ENCODE peak calls at places on chromosomes 6 and 20, in eight cellular contexts. I is testis; P is choroid plexus epithelial cell; S is A549; Z is CD8-positive, alpha-beta T cell; K is cardiac muscle cell; O is lung; H is GM23338. N is an unnamed sample.

GRCh38 chr6:127841811-127842210 is 59.0 kb downstream of the THEMIS start:
- DNase-seq in I (no peak), P (peak), S (no peak), Z (no peak), K (no peak), O (no peak), H (no peak), N (no peak)

GRCh38 chr20:25470045-25470444 is 62.6 kb downstream of the GINS1 start:
- DNase-seq in I (no peak), P (peak), S (peak), Z (peak), K (peak), O (no peak), H (peak), N (no peak)

GRCh38 chr20:43658068-43658722 is 8.7 kb upstream of the MYBL2 start:
- DNase-seq in I (no peak), P (no peak), S (peak), Z (no peak), K (no peak), O (no peak), H (peak), N (no peak)

GRCh38 chr20:57215426-57215825 is 51.0 kb downstream of the BMP7 start:
- DNase-seq in I (no peak), P (no peak), S (no peak), Z (no peak), K (no peak), O (no peak), H (no peak), N (no peak)

GRCh38 chr6:8627085-8627861 is 191.9 kb upstream of the SLC35B3 start:
- DNase-seq in I (no peak), P (peak), S (peak), Z (no peak), K (no peak), O (no peak), H (no peak), N (no peak)

GRCh38 chr6:11432091-11432490 is 105.5 kb upstream of the TMEM170B start:
- DNase-seq in I (no peak), P (no peak), S (no peak), Z (no peak), K (no peak), O (no peak), H (no peak), N (no peak)

GRCh38 chr6:70956451-70957283 is at the start of gene B3GAT2:
- DNase-seq in I (peak), P (peak), S (peak), Z (no peak), K (peak), O (no peak), H (peak), N (no peak)

GRCh38 chr20:34705383-34706021 is 1.4 kb downstream of the TP53INP2 start:
- DNase-seq in I (peak), P (peak), S (peak), Z (no peak), K (peak), O (peak), H (peak), N (no peak)

GRCh38 chr6:85452441-85452881 is 2.6 kb downstream of the NT5E start:
- DNase-seq in I (no peak), P (peak), S (peak), Z (no peak), K (no peak), O (no peak), H (no peak), N (peak)

GRCh38 chr20:17320456-17320855 is 93.6 kb downstream of the PCSK2 start:
- DNase-seq in I (no peak), P (no peak), S (no peak), Z (no peak), K (no peak), O (no peak), H (no peak), N (no peak)

GRCh38 chr6:19880066-19880465 is 42.9 kb downstream of the ID4 start:
- DNase-seq in I (no peak), P (no peak), S (no peak), Z (no peak), K (no peak), O (no peak), H (no peak), N (no peak)

GRCh38 chr6:36545767-36546663 is 1.3 kb downstream of the STK38 start:
- DNase-seq in I (peak), P (peak), S (no peak), Z (peak), K (peak), O (no peak), H (peak), N (no peak)

GRCh38 chr6:50602191-50602810 is 111.0 kb upstream of the TFAP2D start:
- DNase-seq in I (no peak), P (peak), S (peak), Z (no peak), K (peak), O (no peak), H (peak), N (no peak)

GRCh38 chr6:82957171-82957894 is 108.3 kb downstream of the UBE3D start:
- DNase-seq in I (no peak), P (no peak), S (no peak), Z (no peak), K (no peak), O (no peak), H (no peak), N (no peak)

GRCh38 chr6:66128238-66128637 is 421.2 kb upstream of the EYS start:
- DNase-seq in I (no peak), P (no peak), S (no peak), Z (no peak), K (no peak), O (no peak), H (no peak), N (no peak)

GRCh38 chr6:168514216-168514615 is 73.2 kb downstream of the SMOC2 start:
- DNase-seq in I (peak), P (peak), S (no peak), Z (no peak), K (peak), O (no peak), H (no peak), N (no peak)

GRCh38 chr6:147954938-147955337 is 387.7 kb upstream of the SASH1 start:
- DNase-seq in I (no peak), P (no peak), S (no peak), Z (no peak), K (no peak), O (no peak), H (no peak), N (no peak)

GRCh38 chr20:15949391-15949790 is 623.9 kb downstream of the KIF16B start:
- DNase-seq in I (no peak), P (no peak), S (no peak), Z (no peak), K (no peak), O (no peak), H (peak), N (no peak)

GRCh38 chr20:40863337-40863919 is 165.2 kb upstream of the TOP1 start:
- DNase-seq in I (no peak), P (no peak), S (no peak), Z (no peak), K (no peak), O (no peak), H (no peak), N (no peak)

GRCh38 chr6:37354526-37355384 is 972 bp downstream of the RNF8 start:
- DNase-seq in I (peak), P (peak), S (no peak), Z (peak), K (peak), O (no peak), H (peak), N (no peak)

GRCh38 chr20:25865715-25866656 is 169.3 kb upstream of the ZNF337 start:
- DNase-seq in I (peak), P (peak), S (peak), Z (peak), K (peak), O (peak), H (peak), N (no peak)

GRCh38 chr20:32474967-32475819 is 109.9 kb downstream of the NOL4L start:
- DNase-seq in I (peak), P (peak), S (peak), Z (no peak), K (peak), O (peak), H (peak), N (peak)

GRCh38 chr6:116764961-116765841 is at the start of gene FAM162B:
- DNase-seq in I (peak), P (peak), S (peak), Z (no peak), K (peak), O (no peak), H (peak), N (no peak)

GRCh38 chr6:129606664-129607063 is 103.3 kb downstream of the ARHGAP18 start:
- DNase-seq in I (no peak), P (peak), S (no peak), Z (no peak), K (no peak), O (no peak), H (no peak), N (no peak)

GRCh38 chr6:132007474-132008190 is 56.5 kb upstream of the CCN2 start:
- DNase-seq in I (no peak), P (peak), S (peak), Z (no peak), K (no peak), O (no peak), H (no peak), N (no peak)

GRCh38 chr6:3324262-3324942 is 65.7 kb downstream of the PSMG4 start:
- DNase-seq in I (no peak), P (peak), S (peak), Z (no peak), K (no peak), O (no peak), H (no peak), N (no peak)

GRCh38 chr6:2129076-2129695 is 116.2 kb downstream of the GMDS start:
- DNase-seq in I (no peak), P (no peak), S (no peak), Z (no peak), K (no peak), O (no peak), H (no peak), N (no peak)

GRCh38 chr6:43630980-43631619 is 2.0 kb upstream of the GTPBP2 start:
- DNase-seq in I (no peak), P (no peak), S (no peak), Z (no peak), K (no peak), O (no peak), H (no peak), N (no peak)

GRCh38 chr6:29752451-29753308 is 29.4 kb downstream of the HLA-F start:
- DNase-seq in I (peak), P (peak), S (peak), Z (peak), K (peak), O (peak), H (peak), N (peak)
- H3K4me3 ChIP-seq in I (peak), P (peak), S (peak), Z (peak), K (peak), O (peak), H (peak), N (peak)

GRCh38 chr20:60086936-60087562 is 128.8 kb downstream of the CDH26 start:
- DNase-seq in I (no peak), P (no peak), S (no peak), Z (no peak), K (no peak), O (no peak), H (no peak), N (no peak)

GRCh38 chr20:60088236-60088635 is 130.0 kb downstream of the CDH26 start:
- DNase-seq in I (no peak), P (no peak), S (no peak), Z (no peak), K (no peak), O (no peak), H (no peak), N (no peak)

GRCh38 chr20:60080401-60080800 is 122.2 kb downstream of the CDH26 start:
- DNase-seq in I (no peak), P (no peak), S (no peak), Z (no peak), K (no peak), O (no peak), H (no peak), N (no peak)

GRCh38 chr20:60087563-60088105 is 129.4 kb downstream of the CDH26 start:
- DNase-seq in I (no peak), P (peak), S (peak), Z (no peak), K (no peak), O (no peak), H (no peak), N (no peak)

DNA sequence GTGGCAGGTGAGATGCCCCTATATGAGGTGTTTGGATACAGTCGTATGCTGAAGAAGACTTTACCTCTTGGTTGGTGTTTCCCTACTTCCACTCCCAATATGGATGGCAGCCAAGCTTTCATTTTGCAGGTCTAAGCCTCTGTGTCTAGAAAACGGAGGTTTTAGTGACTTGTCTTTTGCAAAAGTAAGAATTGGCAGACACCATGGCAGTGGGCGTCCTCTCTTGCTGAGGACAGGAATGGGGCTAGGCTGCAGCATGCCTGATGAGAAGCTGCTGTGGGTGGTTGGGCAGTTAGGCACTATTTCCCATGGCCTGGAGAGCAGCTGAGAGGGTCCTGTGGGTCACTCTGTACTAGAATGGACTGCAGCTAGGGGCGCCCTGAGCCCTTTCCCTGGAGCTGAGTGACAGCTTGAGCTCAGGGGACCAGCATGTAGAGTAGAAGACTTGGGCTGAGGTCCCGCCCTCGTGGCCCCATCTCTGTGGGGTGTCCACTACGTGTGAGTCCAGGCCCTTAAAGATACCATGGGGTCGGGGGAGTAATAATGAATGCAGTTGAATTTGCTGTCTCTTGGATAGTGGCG is 127.4 kb downstream of the CDH26 start:
- DNase-seq in I (no peak), P (no peak), S (no peak), Z (no peak), K (no peak), O (no peak), H (peak), N (no peak)
- TF ChIP-seq CTCF in I (no peak), P (no peak), S (no peak), Z (no peak), K (no peak), O (no peak), H (peak), N (no peak)

DNA sequence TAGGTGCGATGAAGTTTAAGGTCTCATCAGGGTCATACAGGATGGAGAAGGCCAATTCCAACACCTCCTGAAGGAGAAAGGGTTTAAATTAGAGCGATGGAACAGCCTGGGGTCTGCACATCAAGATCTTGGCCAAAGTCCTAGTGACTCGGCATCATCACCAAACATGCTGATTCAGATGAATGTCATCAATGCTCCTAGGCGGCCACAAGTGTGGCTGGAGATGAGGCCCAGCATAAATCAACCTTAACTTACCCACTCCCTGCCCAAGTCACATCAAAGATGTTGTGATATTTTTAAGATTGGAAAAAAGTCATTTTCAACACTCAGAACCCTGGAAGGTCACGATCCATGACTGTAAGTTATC is 37.5 kb downstream of the ELMO2 start:
- DNase-seq in I (no peak), P (no peak), S (no peak), Z (no peak), K (no peak), O (no peak), H (no peak), N (no peak)
- H3K4me3 ChIP-seq in I (no peak), P (no peak), S (no peak), Z (no peak), K (no peak), O (no peak), H (no peak), N (no peak)

GRCh38 chr6:9851541-9852380 is 563.1 kb downstream of the TFAP2A start:
- DNase-seq in I (no peak), P (peak), S (peak), Z (no peak), K (no peak), O (no peak), H (peak), N (peak)
- TF ChIP-seq CTCF in I (no peak), P (no peak), S (no peak), Z (no peak), K (no peak), O (no peak), H (peak), N (no peak)

GRCh38 chr6:106257195-106257594 is 68.4 kb downstream of the ATG5 start:
- DNase-seq in I (no peak), P (peak), S (no peak), Z (no peak), K (no peak), O (no peak), H (no peak), N (no peak)

GRCh38 chr6:106255306-106255705 is 70.3 kb downstream of the ATG5 start:
- DNase-seq in I (no peak), P (no peak), S (no peak), Z (no peak), K (no peak), O (no peak), H (no peak), N (no peak)

GRCh38 chr6:106254636-106255035 is 70.9 kb downstream of the ATG5 start:
- DNase-seq in I (no peak), P (peak), S (no peak), Z (no peak), K (peak), O (no peak), H (no peak), N (no peak)

GRCh38 chr6:106258726-106259125 is 66.8 kb downstream of the ATG5 start:
- DNase-seq in I (no peak), P (no peak), S (no peak), Z (no peak), K (no peak), O (no peak), H (no peak), N (no peak)

DNA sequence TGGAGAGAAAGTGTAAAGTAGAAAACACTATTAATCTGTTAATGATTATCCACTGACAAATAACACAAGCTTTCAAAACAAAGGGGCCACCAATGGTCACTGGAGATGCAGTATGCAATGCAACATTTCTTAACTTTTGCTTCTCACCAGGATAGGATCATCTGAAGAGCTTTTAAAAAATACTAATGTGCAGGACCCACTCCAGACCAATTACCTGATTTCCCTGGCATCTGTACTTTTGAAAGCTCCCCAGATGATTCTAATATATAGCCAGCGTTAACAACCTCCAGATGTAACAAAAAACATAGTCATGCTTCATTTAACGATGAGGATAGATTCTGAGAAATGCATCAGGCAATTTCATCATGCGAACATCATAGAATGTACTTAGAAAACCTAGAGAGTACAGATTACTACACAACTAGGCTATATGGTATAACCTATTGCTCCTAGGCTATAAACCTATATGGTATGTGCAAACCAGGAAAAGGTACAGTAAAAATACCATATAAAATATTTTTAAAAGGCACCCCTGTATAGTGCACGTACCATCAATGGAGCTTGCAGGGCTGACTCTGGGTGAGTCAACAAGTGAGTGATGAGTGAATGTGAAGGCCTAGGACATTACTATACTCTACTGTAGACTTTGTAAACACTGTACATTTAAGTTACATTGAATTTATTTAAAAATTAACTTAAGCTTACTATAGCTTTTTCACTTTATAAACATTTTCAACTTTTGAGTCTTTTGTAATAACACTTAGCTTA is 69.2 kb downstream of the ATG5 start:
- DNase-seq in I (no peak), P (peak), S (peak), Z (no peak), K (no peak), O (no peak), H (no peak), N (peak)
- H3K4me3 ChIP-seq in I (no peak), P (no peak), S (no peak), Z (no peak), K (no peak), O (no peak), H (no peak), N (no peak)

GRCh38 chr6:56246941-56247653 is at the start of gene COL21A1:
- DNase-seq in I (peak), P (peak), S (peak), Z (no peak), K (peak), O (peak), H (peak), N (no peak)
- TF ChIP-seq CTCF in I (no peak), P (peak), S (no peak), Z (no peak), K (peak), O (no peak), H (peak), N (peak)

GRCh38 chr6:35044771-35045275 is 96.3 kb downstream of the TCP11 start:
- DNase-seq in I (no peak), P (no peak), S (no peak), Z (no peak), K (no peak), O (no peak), H (no peak), N (peak)
- H3K4me3 ChIP-seq in I (no peak), P (no peak), S (no peak), Z (no peak), K (no peak), O (no peak), H (no peak), N (no peak)

GRCh38 chr20:48620486-48621255 is 207.1 kb downstream of the PREX1 start:
- DNase-seq in I (peak), P (peak), S (peak), Z (peak), K (peak), O (peak), H (peak), N (no peak)
- TF ChIP-seq CTCF in I (peak), P (peak), S (peak), Z (peak), K (peak), O (peak), H (peak), N (peak)

DNA sequence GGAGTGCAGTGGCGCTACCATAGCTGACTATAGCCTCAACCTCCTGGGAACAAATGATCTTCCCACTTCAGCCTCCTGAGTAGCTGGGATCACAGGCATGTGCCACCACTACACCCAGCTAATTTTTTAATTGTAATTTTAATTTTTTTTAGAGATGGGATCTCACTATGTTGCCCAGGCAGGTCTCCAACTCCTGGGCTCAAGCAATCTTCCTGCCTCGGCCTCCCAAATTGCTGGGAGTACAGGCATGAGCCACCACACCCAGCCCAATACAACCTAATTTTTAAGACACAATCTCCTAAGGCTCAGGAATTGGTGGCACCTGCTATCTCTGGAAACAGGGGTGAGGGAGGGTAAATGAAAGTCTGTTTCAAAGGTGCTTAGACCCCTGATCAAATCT is 5.8 kb downstream of the ZBTB24 start:
- DNase-seq in I (no peak), P (no peak), S (no peak), Z (no peak), K (no peak), O (no peak), H (no peak), N (no peak)
- H3K4me3 ChIP-seq in I (no peak), P (no peak), S (no peak), Z (no peak), K (no peak), O (no peak), H (no peak), N (peak)

GRCh38 chr6:39901116-39901655 is 33.1 kb downstream of the MOCS1 start:
- DNase-seq in I (no peak), P (no peak), S (no peak), Z (no peak), K (no peak), O (no peak), H (no peak), N (no peak)

GRCh38 chr6:39901670-39902069 is 32.6 kb downstream of the MOCS1 start:
- DNase-seq in I (no peak), P (no peak), S (no peak), Z (no peak), K (no peak), O (no peak), H (no peak), N (no peak)

GRCh38 chr6:39902136-39902535 is 32.1 kb downstream of the MOCS1 start:
- DNase-seq in I (no peak), P (no peak), S (no peak), Z (no peak), K (no peak), O (no peak), H (no peak), N (no peak)

GRCh38 chr6:39903656-39904055 is 30.6 kb downstream of the MOCS1 start:
- DNase-seq in I (no peak), P (no peak), S (no peak), Z (no peak), K (no peak), O (no peak), H (no peak), N (no peak)

GRCh38 chr6:39902786-39903465 is 31.3 kb downstream of the MOCS1 start:
- DNase-seq in I (no peak), P (no peak), S (no peak), Z (no peak), K (no peak), O (no peak), H (no peak), N (no peak)
- TF ChIP-seq CTCF in I (no peak), P (peak), S (no peak), Z (no peak), K (no peak), O (no peak), H (peak), N (no peak)

N was measured in HFF-Myc.